ENCODE peak calls at places on chromosomes 6 and 20, in four cellular contexts. X is fibroblast of villous mesenchyme, Z is adipocyte, R is tibial artery. Y is an unnamed sample.

GRCh38 chr20:58372836-58373235 is 16.2 kb upstream of the VAPB start:
- DNase-seq in X (no peak), Z (no peak), R (no peak), Y (no peak)

GRCh38 chr6:34333858-34334257 is 58.6 kb downstream of the NUDT3 start:
- DNase-seq in X (no peak), Z (no peak), R (no peak), Y (no peak)

GRCh38 chr6:97026298-97026697 is 101.8 kb downstream of the KLHL32 start:
- DNase-seq in X (no peak), Z (no peak), R (no peak), Y (no peak)

GRCh38 chr20:8305449-8305978 is 173.4 kb downstream of the PLCB1 start:
- DNase-seq in X (peak), Z (peak), R (no peak), Y (peak)

GRCh38 chr6:149963462-149964242 is at the start of gene ULBP1:
- DNase-seq in X (peak), Z (peak), R (peak), Y (peak)

GRCh38 chr6:117829594-117830319 is 77.3 kb upstream of the SLC35F1 start:
- DNase-seq in X (peak), Z (peak), R (no peak), Y (peak)

GRCh38 chr20:13264902-13265301 is 43.8 kb downstream of the ISM1 start:
- DNase-seq in X (no peak), Z (no peak), R (no peak), Y (no peak)

GRCh38 chr6:89433637-89434499 is 916 bp downstream of the ANKRD6 start:
- DNase-seq in X (no peak), Z (peak), R (peak), Y (no peak)

GRCh38 chr6:15412767-15413166 is 166.9 kb downstream of the JARID2 start:
- DNase-seq in X (no peak), Z (no peak), R (no peak), Y (no peak)

GRCh38 chr6:98894810-98895209 is 52.9 kb downstream of the FBXL4 start:
- DNase-seq in X (peak), Z (peak), R (no peak), Y (no peak)

GRCh38 chr20:2700913-2701620 is 8.5 kb downstream of the EBF4 start:
- DNase-seq in X (no peak), Z (no peak), R (no peak), Y (no peak)

GRCh38 chr20:61044499-61044898 is 207.6 kb upstream of the CDH4 start:
- DNase-seq in X (no peak), Z (no peak), R (no peak), Y (no peak)

GRCh38 chr20:32494498-32495216 is 90.5 kb downstream of the NOL4L start:
- DNase-seq in X (no peak), Z (no peak), R (no peak), Y (no peak)

GRCh38 chr20:8132632-8133587 is 844 bp downstream of the PLCB1 start:
- DNase-seq in X (peak), Z (peak), R (peak), Y (peak)

GRCh38 chr6:115358616-115359015 is 702.1 kb downstream of the FRK start:
- DNase-seq in X (no peak), Z (no peak), R (no peak), Y (peak)

GRCh38 chr6:114009192-114009591 is 38.2 kb upstream of the HDAC2 start:
- DNase-seq in X (no peak), Z (no peak), R (no peak), Y (no peak)

GRCh38 chr6:686528-686927 is 6.4 kb downstream of the EXOC2 start:
- DNase-seq in X (peak), Z (no peak), R (no peak), Y (no peak)

GRCh38 chr20:60572991-60573390 is 614.8 kb downstream of the CDH26 start:
- DNase-seq in X (no peak), Z (no peak), R (no peak), Y (peak)

GRCh38 chr20:38353298-38353697 is 7.0 kb downstream of the LBP start:
- DNase-seq in X (no peak), Z (no peak), R (no peak), Y (no peak)

GRCh38 chr6:112636650-112637260 is 289.6 kb downstream of the RFPL4B start:
- DNase-seq in X (no peak), Z (peak), R (no peak), Y (no peak)

GRCh38 chr20:1357921-1358671 is 29.2 kb upstream of the SDCBP2 start:
- DNase-seq in X (no peak), Z (no peak), R (no peak), Y (no peak)

GRCh38 chr6:150566486-150566885 is 33.2 kb upstream of the PLEKHG1 start:
- DNase-seq in X (no peak), Z (no peak), R (no peak), Y (peak)

GRCh38 chr20:2900845-2901592 is 27.7 kb downstream of the PTPRA start:
- DNase-seq in X (no peak), Z (no peak), R (no peak), Y (no peak)

GRCh38 chr6:35024601-35025054 is 116.5 kb downstream of the TCP11 start:
- DNase-seq in X (peak), Z (peak), R (no peak), Y (peak)

DNA sequence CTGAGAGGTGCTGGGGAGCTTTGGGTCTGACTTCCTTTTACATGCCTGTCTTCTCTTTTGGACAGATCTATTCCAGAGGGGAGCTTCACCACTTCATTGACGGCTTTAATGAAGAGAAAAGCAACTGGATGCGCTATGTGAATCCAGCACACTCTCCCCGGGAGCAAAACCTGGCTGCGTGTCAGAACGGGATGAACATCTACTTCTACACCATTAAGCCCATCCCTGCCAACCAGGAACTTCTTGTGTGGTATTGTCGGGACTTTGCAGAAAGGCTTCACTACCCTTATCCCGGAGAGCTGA is 13.1 kb downstream of the PRDM1 start:
- DNase-seq in X (peak), Z (no peak), R (no peak), Y (no peak)
- H3K4me3 ChIP-seq in X (peak), Z (peak), R (no peak), Y (peak)

DNA sequence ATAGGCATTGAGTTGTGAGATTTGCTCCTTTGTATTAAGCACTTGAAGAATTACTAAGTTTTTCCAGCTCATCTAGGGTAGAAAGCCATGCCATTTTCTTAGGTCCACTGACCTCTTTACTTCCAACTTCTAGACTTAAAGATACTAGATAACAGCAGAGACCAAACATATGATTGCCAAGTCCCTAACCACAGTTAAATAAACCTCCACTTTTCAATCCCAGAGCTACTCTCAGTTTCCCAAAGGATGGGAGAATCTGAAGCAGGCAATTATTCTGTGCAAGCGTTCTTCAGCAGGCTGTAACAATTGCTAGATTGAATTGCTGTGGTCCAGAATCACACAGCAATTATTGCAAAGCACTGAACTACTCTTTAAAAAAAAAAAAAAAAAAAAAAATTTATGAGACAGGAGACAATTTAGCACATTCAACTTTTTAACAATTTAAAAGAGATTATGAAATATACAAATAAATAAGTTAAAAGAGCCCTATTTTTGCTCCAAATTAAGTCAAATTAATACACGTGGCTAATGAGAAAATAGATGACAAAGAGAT is 104.0 kb upstream of the PRSS16 start:
- DNase-seq in X (no peak), Z (no peak), R (no peak), Y (no peak)
- H3K4me3 ChIP-seq in X (no peak), Z (no peak), R (no peak), Y (peak)

GRCh38 chr20:55632592-55632991 is 372.7 kb downstream of the CBLN4 start:
- DNase-seq in X (no peak), Z (no peak), R (no peak), Y (no peak)
- H3K4me3 ChIP-seq in X (no peak), Z (no peak), R (no peak), Y (no peak)

GRCh38 chr6:2875840-2876207 is 27.3 kb downstream of the SERPINB9 start:
- DNase-seq in X (no peak), Z (peak), R (no peak), Y (no peak)
- H3K4me3 ChIP-seq in X (peak), Z (peak), R (peak), Y (peak)

GRCh38 chr6:85864453-85865401 is 222.0 kb upstream of the SYNCRIP start:
- DNase-seq in X (peak), Z (peak), R (no peak), Y (no peak)
- H3K4me3 ChIP-seq in X (no peak), Z (no peak), R (peak), Y (no peak)

Y was measured in MG63.